ENCODE peak calls at places on chromosomes 2 and 18, in six cellular contexts. One of them, this sample, is unnamed.

GRCh38 chr2:206392118-206392517 is 51.2 kb upstream of the ADAM23 start:
- DNase-seq in body of pancreas: peak; percentile 14
- DNase-seq in lung: no peak
- DNase-seq in PC-3: peak; percentile 67
- DNase-seq in left ventricle myocardium inferior: no peak
- DNase-seq in IMR-90: peak; percentile 54
- DNase-seq in this sample: no peak

GRCh38 chr2:239204143-239204875 is 196.5 kb downstream of the HDAC4 start:
- DNase-seq in body of pancreas: no peak
- DNase-seq in lung: no peak
- DNase-seq in PC-3: no peak
- DNase-seq in left ventricle myocardium inferior: no peak
- DNase-seq in IMR-90: no peak
- DNase-seq in this sample: peak; percentile 10

GRCh38 chr18:987325-988186 is 82.9 kb downstream of the ADCYAP1 start:
- DNase-seq in body of pancreas: no peak
- DNase-seq in lung: no peak
- DNase-seq in PC-3: peak; percentile 23
- DNase-seq in left ventricle myocardium inferior: no peak
- DNase-seq in IMR-90: no peak
- DNase-seq in this sample: no peak

GRCh38 chr2:177334940-177335543 is 57.5 kb upstream of the AGPS start:
- DNase-seq in body of pancreas: peak; percentile 20
- DNase-seq in lung: no peak
- DNase-seq in PC-3: peak; percentile 71
- DNase-seq in left ventricle myocardium inferior: no peak
- DNase-seq in IMR-90: peak; percentile 40
- DNase-seq in this sample: no peak

GRCh38 chr18:9547767-9548166 is 66.6 kb downstream of the PPP4R1 start:
- DNase-seq in body of pancreas: no peak
- DNase-seq in lung: peak; percentile 40
- DNase-seq in PC-3: no peak
- DNase-seq in left ventricle myocardium inferior: no peak
- DNase-seq in IMR-90: no peak
- DNase-seq in this sample: no peak

GRCh38 chr2:207879536-207879935 is 109.8 kb upstream of the FZD5 start:
- DNase-seq in body of pancreas: no peak
- DNase-seq in lung: no peak
- DNase-seq in PC-3: peak; percentile 19
- DNase-seq in left ventricle myocardium inferior: no peak
- DNase-seq in IMR-90: peak; percentile 46
- DNase-seq in this sample: no peak

GRCh38 chr2:207316484-207316883 is 150.7 kb upstream of the KLF7 start:
- DNase-seq in body of pancreas: no peak
- DNase-seq in lung: no peak
- DNase-seq in PC-3: no peak
- DNase-seq in left ventricle myocardium inferior: no peak
- DNase-seq in IMR-90: no peak
- DNase-seq in this sample: no peak

GRCh38 chr18:61334491-61334850 is 1.2 kb downstream of the CDH20 start:
- DNase-seq in body of pancreas: no peak
- DNase-seq in lung: no peak
- DNase-seq in PC-3: no peak
- DNase-seq in left ventricle myocardium inferior: no peak
- DNase-seq in IMR-90: no peak
- DNase-seq in this sample: no peak

GRCh38 chr2:229909090-229909489 is 12.7 kb downstream of the TRIP12 start:
- DNase-seq in body of pancreas: no peak
- DNase-seq in lung: no peak
- DNase-seq in PC-3: no peak
- DNase-seq in left ventricle myocardium inferior: no peak
- DNase-seq in IMR-90: no peak
- DNase-seq in this sample: no peak

GRCh38 chr2:168345601-168346000 is 98.2 kb upstream of the STK39 start:
- DNase-seq in body of pancreas: no peak
- DNase-seq in lung: no peak
- DNase-seq in PC-3: no peak
- DNase-seq in left ventricle myocardium inferior: no peak
- DNase-seq in IMR-90: no peak
- DNase-seq in this sample: no peak

GRCh38 chr2:177161741-177162440 is 50.7 kb upstream of the HNRNPA3 start:
- DNase-seq in body of pancreas: no peak
- DNase-seq in lung: no peak
- DNase-seq in PC-3: peak; percentile 71
- DNase-seq in left ventricle myocardium inferior: no peak
- DNase-seq in IMR-90: peak; percentile 41
- DNase-seq in this sample: no peak

GRCh38 chr18:77106331-77106730 is 26.3 kb downstream of the MBP start:
- DNase-seq in body of pancreas: no peak
- DNase-seq in lung: no peak
- DNase-seq in PC-3: no peak
- DNase-seq in left ventricle myocardium inferior: no peak
- DNase-seq in IMR-90: no peak
- DNase-seq in this sample: peak; percentile 48

GRCh38 chr18:47594063-47594462 is 336.4 kb downstream of the SMAD2 start:
- DNase-seq in body of pancreas: no peak
- DNase-seq in lung: no peak
- DNase-seq in PC-3: no peak
- DNase-seq in left ventricle myocardium inferior: no peak
- DNase-seq in IMR-90: no peak
- DNase-seq in this sample: no peak

GRCh38 chr2:152585830-152586484 is 131.3 kb downstream of the PRPF40A start:
- DNase-seq in body of pancreas: no peak
- DNase-seq in lung: no peak
- DNase-seq in PC-3: peak; percentile 34
- DNase-seq in left ventricle myocardium inferior: no peak
- DNase-seq in IMR-90: peak; percentile 96
- DNase-seq in this sample: no peak

GRCh38 chr2:204027105-204027504 is 90.5 kb downstream of the ICOS start:
- DNase-seq in body of pancreas: no peak
- DNase-seq in lung: no peak
- DNase-seq in PC-3: peak; percentile 64
- DNase-seq in left ventricle myocardium inferior: no peak
- DNase-seq in IMR-90: peak; percentile 13
- DNase-seq in this sample: no peak

GRCh38 chr2:169254774-169255173 is 107.6 kb downstream of the LRP2 start:
- DNase-seq in body of pancreas: no peak
- DNase-seq in lung: no peak
- DNase-seq in PC-3: no peak
- DNase-seq in left ventricle myocardium inferior: no peak
- DNase-seq in IMR-90: no peak
- DNase-seq in this sample: no peak

GRCh38 chr2:150872919-150873772 is 385.7 kb upstream of the RND3 start:
- DNase-seq in body of pancreas: no peak
- DNase-seq in lung: no peak
- DNase-seq in PC-3: no peak
- DNase-seq in left ventricle myocardium inferior: no peak
- DNase-seq in IMR-90: peak; percentile 35
- DNase-seq in this sample: no peak

GRCh38 chr2:72920317-72921087 is 3.2 kb downstream of the EMX1 start:
- DNase-seq in body of pancreas: peak; percentile 11
- DNase-seq in lung: no peak
- DNase-seq in PC-3: no peak
- DNase-seq in left ventricle myocardium inferior: no peak
- DNase-seq in IMR-90: peak; percentile 30
- DNase-seq in this sample: no peak

GRCh38 chr2:190123956-190124355 is 61.4 kb upstream of the MSTN start:
- DNase-seq in body of pancreas: no peak
- DNase-seq in lung: no peak
- DNase-seq in PC-3: peak; percentile 16
- DNase-seq in left ventricle myocardium inferior: no peak
- DNase-seq in IMR-90: peak; percentile 83
- DNase-seq in this sample: no peak

DNA sequence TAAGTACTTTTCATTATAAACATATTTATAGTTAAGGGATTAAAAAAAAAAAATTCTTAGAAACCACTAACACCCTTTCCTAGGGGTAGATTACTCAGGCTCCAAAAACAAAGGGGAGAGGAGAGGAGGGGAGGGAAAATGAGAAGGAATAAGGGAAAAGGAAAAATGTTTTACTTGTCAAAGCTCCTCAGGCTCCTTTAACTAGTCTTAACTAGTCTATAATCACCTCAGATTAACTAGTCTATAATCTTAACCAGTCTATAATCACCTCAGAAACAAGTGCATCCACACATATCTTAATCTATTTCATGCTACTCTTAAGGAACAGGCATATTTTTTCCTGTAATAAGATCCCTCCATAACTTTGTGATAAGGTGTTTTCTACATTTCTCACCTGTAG is 76.4 kb downstream of the KANSL1L start:
- DNase-seq in body of pancreas: no peak
- DNase-seq in lung: no peak
- DNase-seq in PC-3: no peak
- DNase-seq in left ventricle myocardium inferior: no peak
- DNase-seq in IMR-90: no peak
- DNase-seq in this sample: no peak
- H3K4me1 ChIP-seq in body of pancreas: no peaks in the 10 kb centered on the region
- H3K4me1 ChIP-seq in lung: no peaks in the 10 kb centered on the region
- H3K4me1 ChIP-seq in PC-3: no peaks in the 10 kb centered on the region
- H3K4me1 ChIP-seq in left ventricle myocardium inferior: no peaks in the 10 kb centered on the region
- H3K4me1 ChIP-seq in IMR-90: no peaks in the 10 kb centered on the region
- H3K4me1 ChIP-seq in this sample: no peaks in the 10 kb centered on the region

DNA sequence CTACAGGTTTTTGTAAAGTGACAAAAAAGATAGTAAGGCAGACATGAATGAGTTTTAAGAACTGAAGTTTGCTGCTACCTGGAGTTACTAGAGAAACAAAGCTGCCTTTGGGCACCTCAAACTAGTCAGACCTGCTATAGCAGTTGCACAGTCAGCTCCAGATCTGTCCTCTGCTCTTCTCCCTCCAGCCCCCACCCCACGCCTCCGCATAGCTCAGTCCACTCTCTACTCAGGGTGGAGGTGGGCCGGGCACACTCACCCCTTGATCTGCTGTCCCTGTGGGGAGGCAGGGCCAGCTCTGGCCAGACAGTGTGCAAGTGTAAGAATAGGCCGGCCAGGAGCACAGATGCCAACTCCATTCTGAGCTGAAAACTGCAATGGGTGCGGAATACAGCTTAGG is 4.1 kb downstream of the SERTAD2 start:
- DNase-seq in body of pancreas: peak; percentile 45
- DNase-seq in lung: peak; percentile 44
- DNase-seq in PC-3: peak; percentile 84
- DNase-seq in left ventricle myocardium inferior: no peak
- DNase-seq in IMR-90: no peak
- DNase-seq in this sample: no peak
- H3K4me3 ChIP-seq in body of pancreas: no peak overlapping the region
- H3K4me3 ChIP-seq in lung: no peak overlapping the region
- H3K4me3 ChIP-seq in PC-3: peak overlapping the region; percentile 54
- H3K4me3 ChIP-seq in left ventricle myocardium inferior: peak overlapping the region; percentile 37
- H3K4me3 ChIP-seq in IMR-90: no peak overlapping the region
- H3K4me3 ChIP-seq in this sample: peak overlapping the region; percentile 82

GRCh38 chr2:128807317-128807716 is 488.6 kb upstream of the HS6ST1 start:
- DNase-seq in body of pancreas: no peak
- DNase-seq in lung: no peak
- DNase-seq in PC-3: no peak
- DNase-seq in left ventricle myocardium inferior: no peak
- DNase-seq in IMR-90: no peak
- DNase-seq in this sample: no peak

GRCh38 chr2:128809880-128810279 is 491.2 kb upstream of the HS6ST1 start:
- DNase-seq in body of pancreas: no peak
- DNase-seq in lung: no peak
- DNase-seq in PC-3: no peak
- DNase-seq in left ventricle myocardium inferior: no peak
- DNase-seq in IMR-90: no peak
- DNase-seq in this sample: no peak

GRCh38 chr2:128808462-128809255 is 490.0 kb upstream of the HS6ST1 start:
- DNase-seq in body of pancreas: no peak
- DNase-seq in lung: no peak
- DNase-seq in PC-3: no peak
- DNase-seq in left ventricle myocardium inferior: no peak
- DNase-seq in IMR-90: peak; percentile 51
- DNase-seq in this sample: peak; percentile 46

GRCh38 chr2:128812183-128812940 is 493.7 kb upstream of the HS6ST1 start:
- DNase-seq in body of pancreas: no peak
- DNase-seq in lung: peak; percentile 13
- DNase-seq in PC-3: no peak
- DNase-seq in left ventricle myocardium inferior: no peak
- DNase-seq in IMR-90: no peak
- DNase-seq in this sample: no peak

GRCh38 chr2:128809256-128809636 is 490.6 kb upstream of the HS6ST1 start:
- DNase-seq in body of pancreas: no peak
- DNase-seq in lung: no peak
- DNase-seq in PC-3: no peak
- DNase-seq in left ventricle myocardium inferior: no peak
- DNase-seq in IMR-90: peak; percentile 23
- DNase-seq in this sample: no peak
- H3K4me1 ChIP-seq in body of pancreas: no peaks in the 10 kb centered on the region
- H3K4me1 ChIP-seq in lung: no peaks in the 10 kb centered on the region
- H3K4me1 ChIP-seq in PC-3: no peaks in the 10 kb centered on the region
- H3K4me1 ChIP-seq in left ventricle myocardium inferior: peaks cover 6% of the 10 kb centered on the region
- H3K4me1 ChIP-seq in IMR-90: no peaks in the 10 kb centered on the region
- H3K4me1 ChIP-seq in this sample: no peaks in the 10 kb centered on the region

GRCh38 chr2:159904127-159904564 is 106.1 kb upstream of the CD302 start:
- DNase-seq in body of pancreas: peak; percentile 14
- DNase-seq in lung: peak; percentile 33
- DNase-seq in PC-3: no peak
- DNase-seq in left ventricle myocardium inferior: no peak
- DNase-seq in IMR-90: no peak
- DNase-seq in this sample: no peak
- H3K4me3 ChIP-seq in body of pancreas: peak overlapping the region; percentile 7
- H3K4me3 ChIP-seq in lung: peak overlapping the region; percentile 44
- H3K4me3 ChIP-seq in PC-3: no peak overlapping the region
- H3K4me3 ChIP-seq in left ventricle myocardium inferior: peak overlapping the region; percentile 69
- H3K4me3 ChIP-seq in IMR-90: no peak overlapping the region
- H3K4me3 ChIP-seq in this sample: peak overlapping the region; percentile 66

GRCh38 chr2:214800180-214800579 is 9.3 kb downstream of the BARD1 start:
- DNase-seq in body of pancreas: no peak
- DNase-seq in lung: no peak
- DNase-seq in PC-3: no peak
- DNase-seq in left ventricle myocardium inferior: no peak
- DNase-seq in IMR-90: no peak
- DNase-seq in this sample: no peak

GRCh38 chr2:214801068-214801467 is 8.4 kb downstream of the BARD1 start:
- DNase-seq in body of pancreas: no peak
- DNase-seq in lung: no peak
- DNase-seq in PC-3: no peak
- DNase-seq in left ventricle myocardium inferior: no peak
- DNase-seq in IMR-90: peak; percentile 16
- DNase-seq in this sample: no peak

GRCh38 chr2:214796901-214797300 is 12.6 kb downstream of the BARD1 start:
- DNase-seq in body of pancreas: no peak
- DNase-seq in lung: no peak
- DNase-seq in PC-3: no peak
- DNase-seq in left ventricle myocardium inferior: no peak
- DNase-seq in IMR-90: no peak
- DNase-seq in this sample: no peak

DNA sequence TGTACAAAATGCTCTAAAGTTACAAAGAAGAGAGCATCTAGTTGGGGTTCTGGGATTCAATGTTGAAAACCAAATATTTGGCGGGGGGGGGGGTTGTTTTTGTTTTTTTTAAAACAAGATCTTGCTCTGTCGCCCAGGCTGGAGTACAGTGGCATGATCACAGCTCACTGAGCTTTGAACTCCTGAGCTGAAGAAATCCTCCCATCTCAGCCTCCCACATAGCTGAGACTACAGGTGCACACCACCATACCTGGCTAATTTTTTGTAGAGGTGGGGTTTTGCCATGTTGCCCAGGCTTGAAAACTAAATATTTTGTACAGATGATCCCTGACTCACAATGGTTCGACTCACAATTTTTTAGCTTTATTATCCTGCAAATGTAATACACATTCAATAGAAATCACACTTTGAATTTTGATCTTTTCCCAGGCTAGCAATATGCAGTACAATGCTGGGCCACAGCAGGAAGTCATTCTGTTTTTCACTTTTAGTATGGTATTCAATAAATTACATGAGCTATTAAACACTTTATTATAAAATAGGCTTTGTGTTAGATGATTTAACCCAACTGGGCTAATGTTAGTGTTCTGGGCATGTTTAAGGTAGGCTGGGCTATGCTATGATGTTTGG is 7.6 kb downstream of the BARD1 start:
- DNase-seq in body of pancreas: no peak
- DNase-seq in lung: no peak
- DNase-seq in PC-3: no peak
- DNase-seq in left ventricle myocardium inferior: no peak
- DNase-seq in IMR-90: no peak
- DNase-seq in this sample: no peak
- H3K4me1 ChIP-seq in body of pancreas: peaks cover 7% of the 10 kb centered on the region
- H3K4me1 ChIP-seq in lung: peaks cover 12% of the 10 kb centered on the region
- H3K4me1 ChIP-seq in PC-3: peaks cover 14% of the 10 kb centered on the region
- H3K4me1 ChIP-seq in left ventricle myocardium inferior: peaks cover 16% of the 10 kb centered on the region
- H3K4me1 ChIP-seq in IMR-90: peaks cover 2% of the 10 kb centered on the region
- H3K4me1 ChIP-seq in this sample: peaks cover 10% of the 10 kb centered on the region